ENCODE peak calls at places on chromosome 11, in eight cellular contexts. S is heart left ventricle; E is neuronal stem cell; D is left ventricle myocardium inferior; Z is astrocyte; Q is fibroblast of lung; C is cardiac muscle cell; H is effector memory CD4-positive, alpha-beta T cell. B is an unnamed sample. For H3K4me1, the result is how much of the 10 kb centered on the place peaks cover.

GRCh38 chr11:2574553-2575535 is 125.0 kb downstream of the KCNQ1OT1 start:
- DNase-seq in Q (no peak), Z (no peak), H (no peak), S (no peak), C (no peak), E (no peak), D (no peak), B (no peak)

GRCh38 chr11:23688835-23689234 is 808.0 kb upstream of the LUZP2 start:
- DNase-seq in S (no peak), E (no peak), Q (peak), H (no peak), C (no peak), D (no peak), Z (peak), B (no peak)

GRCh38 chr11:41795004-41795403 is 335.6 kb upstream of the LRRC4C start:
- DNase-seq in C (no peak), Q (peak), E (no peak), H (no peak), D (no peak), Z (no peak), S (no peak), B (no peak)

GRCh38 chr11:19570889-19571288 is 141.7 kb upstream of the NAV2 start:
- DNase-seq in H (no peak), D (no peak), E (no peak), Z (no peak), S (no peak), Q (no peak), C (no peak), B (no peak)

GRCh38 chr11:122317337-122317736 is 201.3 kb upstream of the BLID start:
- DNase-seq in Z (peak), D (no peak), Q (peak), H (no peak), E (no peak), S (no peak), C (no peak), B (no peak)

GRCh38 chr11:25981998-25982397 is 349.9 kb upstream of the ANO3 start:
- DNase-seq in D (no peak), Z (peak), H (no peak), S (peak), Q (peak), E (peak), C (peak), B (no peak)

GRCh38 chr11:118224512-118225180 is at the start of gene JAML:
- DNase-seq in S (no peak), E (no peak), C (no peak), Z (no peak), Q (no peak), H (peak), D (no peak), B (no peak)

GRCh38 chr11:115269193-115269592 is 235.0 kb downstream of the CADM1 start:
- DNase-seq in E (no peak), C (no peak), H (no peak), Z (no peak), D (no peak), Q (no peak), S (no peak), B (no peak)

GRCh38 chr11:73818838-73819237 is 31.2 kb downstream of the MRPL48 start:
- DNase-seq in C (no peak), S (no peak), Q (peak), E (no peak), H (no peak), Z (peak), D (no peak), B (no peak)

GRCh38 chr11:77107950-77108349 is 5.3 kb downstream of the OMP start:
- DNase-seq in D (no peak), H (no peak), Z (peak), Q (peak), E (no peak), S (no peak), C (no peak), B (no peak)

GRCh38 chr11:80157447-80157846 is 716.6 kb upstream of the TENM4 start:
- DNase-seq in Z (no peak), D (no peak), S (no peak), C (no peak), E (no peak), Q (no peak), H (no peak), B (no peak)

GRCh38 chr11:74990941-74991340 is 2.2 kb downstream of the NEU3 start:
- DNase-seq in D (no peak), C (no peak), Z (no peak), E (no peak), Q (no peak), H (no peak), S (no peak), B (no peak)

GRCh38 chr11:73980001-73980960 is 2.4 kb downstream of the UCP2 start:
- DNase-seq in S (peak), Z (no peak), D (no peak), Q (no peak), C (no peak), H (peak), E (no peak), B (no peak)

GRCh38 chr11:110447897-110448522 is 18.3 kb downstream of the FDX1 start:
- DNase-seq in D (no peak), E (no peak), C (no peak), Z (no peak), H (no peak), Q (no peak), S (no peak), B (no peak)

GRCh38 chr11:108620958-108621772 is 27.6 kb upstream of the EXPH5 start:
- DNase-seq in C (no peak), Q (peak), S (no peak), D (no peak), H (no peak), Z (peak), E (no peak), B (no peak)

GRCh38 chr11:44645832-44646231 is 80.4 kb downstream of the CD82 start:
- DNase-seq in Q (no peak), E (no peak), D (no peak), S (no peak), H (no peak), Z (no peak), C (no peak), B (no peak)

GRCh38 chr11:27864046-27865025 is 164.1 kb upstream of the BDNF start:
- DNase-seq in C (no peak), Z (peak), E (peak), S (no peak), D (no peak), Q (peak), H (no peak), B (no peak)

GRCh38 chr11:68503792-68504191 is 43.2 kb downstream of the PPP6R3 start:
- DNase-seq in H (no peak), E (no peak), C (no peak), S (no peak), Z (no peak), D (no peak), Q (no peak), B (no peak)

GRCh38 chr11:111438846-111439520 is 59.9 kb upstream of the POU2AF1 start:
- DNase-seq in C (no peak), S (no peak), Q (no peak), E (no peak), H (no peak), Z (no peak), D (no peak), B (no peak)

GRCh38 chr11:46159694-46160093 is 38.4 kb upstream of the PHF21A start:
- DNase-seq in S (no peak), C (no peak), E (no peak), H (no peak), Q (no peak), D (no peak), Z (no peak), B (peak)

GRCh38 chr11:44301856-44302231 is 8.1 kb downstream of the ALX4 start:
- DNase-seq in S (no peak), Z (no peak), H (no peak), C (no peak), Q (no peak), E (no peak), D (no peak), B (no peak)

GRCh38 chr11:129950319-129951034 is 52.2 kb downstream of the PRDM10 start:
- DNase-seq in Q (peak), D (peak), E (no peak), S (peak), Z (peak), H (no peak), C (no peak), B (no peak)

GRCh38 chr11:17744151-17744940 is 9.8 kb downstream of the KCNC1 start:
- DNase-seq in D (no peak), C (no peak), E (no peak), S (no peak), Z (peak), H (no peak), Q (peak), B (no peak)

GRCh38 chr11:117230981-117231636 is 764 bp downstream of the PCSK7 start:
- DNase-seq in S (no peak), D (no peak), E (no peak), H (no peak), Q (no peak), Z (no peak), C (no peak), B (no peak)

GRCh38 chr11:67265633-67266423 is 445 bp upstream of the GRK2 start:
- DNase-seq in H (peak), S (peak), E (peak), D (peak), Z (no peak), Q (peak), C (peak), B (no peak)

GRCh38 chr11:69080361-69080973 is 31.7 kb downstream of the TPCN2 start:
- DNase-seq in C (no peak), E (no peak), H (no peak), S (no peak), Z (peak), D (no peak), Q (peak), B (no peak)

GRCh38 chr11:120660024-120660565 is 148.5 kb downstream of the GRIK4 start:
- DNase-seq in H (no peak), C (peak), E (no peak), Z (peak), D (no peak), Q (peak), S (no peak), B (no peak)

GRCh38 chr11:72236083-72236697 is 7.8 kb downstream of the PHOX2A start:
- DNase-seq in E (no peak), D (no peak), Z (no peak), Q (no peak), S (no peak), H (no peak), C (no peak), B (no peak)

GRCh38 chr11:38143852-38144251 is 1545.8 kb upstream of the RAG2 start:
- DNase-seq in H (no peak), Z (no peak), S (no peak), E (no peak), Q (no peak), C (no peak), D (no peak), B (no peak)

GRCh38 chr11:17765381-17766359 is 31.1 kb downstream of the KCNC1 start:
- DNase-seq in H (no peak), Q (peak), C (no peak), D (no peak), Z (peak), S (no peak), E (peak), B (no peak)

GRCh38 chr11:73173755-73174494 is 31.8 kb upstream of the FCHSD2 start:
- DNase-seq in E (no peak), C (no peak), S (peak), D (peak), H (no peak), Q (no peak), Z (no peak), B (no peak)

GRCh38 chr11:11311169-11311568 is 41.9 kb downstream of the CSNK2A3 start:
- DNase-seq in C (no peak), E (no peak), D (no peak), H (no peak), Z (no peak), S (no peak), Q (no peak), B (no peak)

GRCh38 chr11:40825435-40825834 is 634.0 kb downstream of the LRRC4C start:
- DNase-seq in C (no peak), Q (no peak), S (no peak), Z (no peak), H (no peak), D (no peak), E (no peak), B (no peak)

GRCh38 chr11:87924125-87924524 is 251.1 kb downstream of the RAB38 start:
- DNase-seq in Z (no peak), D (no peak), H (no peak), E (no peak), S (no peak), C (no peak), Q (no peak), B (no peak)

GRCh38 chr11:45859661-45860140 is 12.4 kb downstream of the CRY2 start:
- DNase-seq in E (no peak), Q (peak), D (peak), Z (peak), H (no peak), C (peak), S (peak), B (peak)

GRCh38 chr11:125916683-125917337 is 12.5 kb downstream of the DDX25 start:
- DNase-seq in Q (no peak), C (no peak), Z (no peak), E (no peak), D (no peak), S (no peak), H (no peak), B (peak)

GRCh38 chr11:130813196-130813595 is 103.1 kb downstream of the SNX19 start:
- DNase-seq in Z (no peak), C (no peak), Q (no peak), E (no peak), S (no peak), D (no peak), H (no peak), B (peak)

DNA sequence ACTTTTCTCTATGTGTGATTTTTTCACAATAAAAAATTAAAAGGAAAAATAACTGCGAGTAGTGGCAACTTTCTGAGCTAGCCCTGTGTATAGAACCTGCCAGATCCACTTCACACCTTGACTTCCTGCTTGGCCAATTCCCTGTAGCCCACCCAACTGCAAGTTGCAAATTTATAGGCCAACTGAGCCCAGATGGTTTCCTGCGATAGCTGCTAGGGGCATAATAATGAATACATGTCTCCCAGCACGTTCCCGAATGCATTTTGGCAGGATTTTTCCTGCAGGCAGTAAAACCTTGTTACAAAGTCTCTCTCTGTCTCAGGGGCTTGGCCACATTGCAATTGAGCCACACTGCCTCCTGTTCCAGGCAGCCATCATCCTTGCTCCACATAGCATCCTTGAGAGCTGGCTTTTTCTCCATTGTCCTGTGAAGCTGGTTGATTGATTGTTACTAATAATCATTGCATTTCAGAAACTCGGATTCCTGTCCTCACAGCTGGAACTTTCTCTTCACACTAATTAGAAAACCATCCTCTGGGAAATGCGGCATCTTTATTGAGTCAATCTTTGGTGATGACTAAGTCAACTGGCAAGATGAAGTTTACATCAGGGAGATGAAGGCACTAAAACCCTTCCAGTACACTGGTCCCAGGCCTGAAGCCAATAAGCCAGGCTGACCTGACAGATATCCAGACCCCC is 18.5 kb upstream of the LMO2 start:
- DNase-seq in H (no peak), Z (peak), Q (peak), D (no peak), S (no peak), C (no peak), E (no peak), B (no peak)
- H3K4me1 ChIP-seq in H (under half), Z (under half), Q (under half), D (under half), S (under half), C (under half), E (under half), B (under half)

GRCh38 chr11:1302461-1303073 is 6.9 kb downstream of the TOLLIP start:
- DNase-seq in D (no peak), S (no peak), Z (no peak), E (no peak), Q (no peak), C (no peak), H (no peak), B (no peak)
- H3K4me1 ChIP-seq in D (half or more), S (half or more), Z (under half), E (under half), Q (under half), C (under half), H (under half), B (half or more)

DNA sequence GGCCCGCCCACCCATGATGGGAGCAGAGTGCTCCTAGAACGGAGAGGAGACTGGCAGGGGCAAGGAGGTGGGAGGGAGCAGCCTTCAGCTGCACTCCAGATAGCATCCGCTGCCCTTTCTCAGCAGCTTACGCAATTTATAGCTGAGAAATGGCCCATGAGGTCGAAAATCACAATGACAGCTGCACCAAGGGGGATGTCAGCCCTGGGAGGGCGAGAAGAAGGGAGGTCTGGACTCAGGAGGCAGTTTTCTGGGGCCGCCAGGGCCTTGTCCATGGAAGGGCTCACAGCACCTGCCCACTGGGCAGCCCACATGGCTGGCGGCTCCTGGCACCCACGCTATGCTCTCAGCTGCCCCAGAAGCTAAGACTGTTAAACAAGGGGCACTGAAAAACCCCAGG is 17.6 kb upstream of the MOB2 start:
- DNase-seq in D (peak), H (no peak), S (no peak), C (no peak), E (no peak), Z (no peak), Q (no peak), B (no peak)
- H3K4me1 ChIP-seq in D (half or more), H (under half), S (half or more), C (under half), E (under half), Z (under half), Q (under half), B (half or more)

GRCh38 chr11:64801591-64802369 is 1.2 kb downstream of the MAP4K2 start:
- DNase-seq in Q (no peak), H (peak), S (peak), E (no peak), C (no peak), D (no peak), Z (no peak), B (no peak)
- H3K4me1 ChIP-seq in Q (under half), H (under half), S (under half), E (under half), C (under half), D (under half), Z (under half), B (under half)